ENCODE peak calls at places on chromosomes 6 and 20, in ten cellular contexts. One of them, this sample, is unnamed.
A peak's percentile ranks its signal among the peaks of the same experiment; 100 is the strongest.

GRCh38 chr6:45933855-45934254 is 81.8 kb downstream of the CLIC5 start:
- DNase-seq in keratinocyte: no peak
- DNase-seq in psoas muscle: no peak
- DNase-seq in tibial nerve: no peak
- DNase-seq in RWPE2: no peak
- DNase-seq in transverse colon: no peak
- DNase-seq in neural progenitor cell: no peak
- DNase-seq in GM06990: no peak
- DNase-seq in astrocyte: peak; percentile 50
- DNase-seq in stomach: no peak
- DNase-seq in this sample: no peak

GRCh38 chr20:24235224-24235735 is 234.1 kb upstream of the SYNDIG1 start:
- DNase-seq in keratinocyte: no peak
- DNase-seq in psoas muscle: no peak
- DNase-seq in tibial nerve: no peak
- DNase-seq in RWPE2: no peak
- DNase-seq in transverse colon: no peak
- DNase-seq in neural progenitor cell: no peak
- DNase-seq in GM06990: no peak
- DNase-seq in astrocyte: no peak
- DNase-seq in stomach: no peak
- DNase-seq in this sample: no peak

GRCh38 chr20:59805786-59806577 is 127.5 kb downstream of the SYCP2 start:
- DNase-seq in keratinocyte: no peak
- DNase-seq in psoas muscle: no peak
- DNase-seq in tibial nerve: peak; percentile 2
- DNase-seq in RWPE2: peak; percentile 82
- DNase-seq in transverse colon: no peak
- DNase-seq in neural progenitor cell: no peak
- DNase-seq in GM06990: no peak
- DNase-seq in astrocyte: no peak
- DNase-seq in stomach: peak; percentile 19
- DNase-seq in this sample: no peak

GRCh38 chr6:9540126-9540525 is 874.7 kb downstream of the TFAP2A start:
- DNase-seq in keratinocyte: no peak
- DNase-seq in psoas muscle: no peak
- DNase-seq in tibial nerve: no peak
- DNase-seq in RWPE2: no peak
- DNase-seq in transverse colon: no peak
- DNase-seq in neural progenitor cell: no peak
- DNase-seq in GM06990: no peak
- DNase-seq in astrocyte: peak; percentile 46
- DNase-seq in stomach: no peak
- DNase-seq in this sample: no peak

GRCh38 chr20:56827763-56828162 is 198.7 kb downstream of the TFAP2C start:
- DNase-seq in keratinocyte: no peak
- DNase-seq in psoas muscle: no peak
- DNase-seq in tibial nerve: no peak
- DNase-seq in RWPE2: no peak
- DNase-seq in transverse colon: no peak
- DNase-seq in neural progenitor cell: no peak
- DNase-seq in GM06990: no peak
- DNase-seq in astrocyte: no peak
- DNase-seq in stomach: no peak
- DNase-seq in this sample: no peak

GRCh38 chr6:3039384-3039783 is 28.9 kb upstream of the RIPK1 start:
- DNase-seq in keratinocyte: no peak
- DNase-seq in psoas muscle: no peak
- DNase-seq in tibial nerve: no peak
- DNase-seq in RWPE2: no peak
- DNase-seq in transverse colon: no peak
- DNase-seq in neural progenitor cell: no peak
- DNase-seq in GM06990: no peak
- DNase-seq in astrocyte: no peak
- DNase-seq in stomach: no peak
- DNase-seq in this sample: no peak

GRCh38 chr20:11582073-11582472 is 335.6 kb upstream of the BTBD3 start:
- DNase-seq in keratinocyte: no peak
- DNase-seq in psoas muscle: no peak
- DNase-seq in tibial nerve: no peak
- DNase-seq in RWPE2: no peak
- DNase-seq in transverse colon: no peak
- DNase-seq in neural progenitor cell: no peak
- DNase-seq in GM06990: no peak
- DNase-seq in astrocyte: peak; percentile 11
- DNase-seq in stomach: no peak
- DNase-seq in this sample: no peak

GRCh38 chr6:93581371-93581770 is 162.0 kb upstream of the EPHA7 start:
- DNase-seq in keratinocyte: no peak
- DNase-seq in psoas muscle: no peak
- DNase-seq in tibial nerve: no peak
- DNase-seq in RWPE2: no peak
- DNase-seq in transverse colon: no peak
- DNase-seq in neural progenitor cell: no peak
- DNase-seq in GM06990: no peak
- DNase-seq in astrocyte: no peak
- DNase-seq in stomach: no peak
- DNase-seq in this sample: no peak

GRCh38 chr6:42783876-42784738 is 2.3 kb downstream of the BICRAL start:
- DNase-seq in keratinocyte: no peak
- DNase-seq in psoas muscle: no peak
- DNase-seq in tibial nerve: no peak
- DNase-seq in RWPE2: no peak
- DNase-seq in transverse colon: no peak
- DNase-seq in neural progenitor cell: no peak
- DNase-seq in GM06990: no peak
- DNase-seq in astrocyte: no peak
- DNase-seq in stomach: no peak
- DNase-seq in this sample: no peak

DNA sequence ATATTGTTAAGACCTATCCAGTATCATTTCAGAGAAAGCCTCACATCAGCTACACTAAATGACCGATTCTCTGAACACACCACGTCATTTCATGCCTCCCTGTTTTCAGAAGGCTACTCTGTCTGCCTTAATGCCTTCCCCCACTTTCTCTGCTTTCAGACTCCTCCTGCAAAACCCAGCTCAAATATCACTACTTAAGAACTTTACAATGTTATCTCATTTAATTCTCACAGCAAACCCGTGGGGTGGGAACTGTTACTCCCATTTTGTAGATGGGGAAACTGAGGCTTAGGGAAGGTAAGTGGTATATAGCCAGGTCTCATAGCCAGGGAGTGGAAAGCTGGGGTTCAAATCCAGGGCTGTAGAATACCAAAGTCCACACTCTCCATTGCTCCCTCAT is 2.8 kb downstream of the CYP24A1 start:
- DNase-seq in keratinocyte: no peak
- DNase-seq in psoas muscle: no peak
- DNase-seq in tibial nerve: no peak
- DNase-seq in RWPE2: no peak
- DNase-seq in transverse colon: no peak
- DNase-seq in neural progenitor cell: no peak
- DNase-seq in GM06990: no peak
- DNase-seq in astrocyte: no peak
- DNase-seq in stomach: no peak
- DNase-seq in this sample: no peak
- H3K4me3 ChIP-seq in keratinocyte: no peak overlapping the region
- H3K4me3 ChIP-seq in psoas muscle: no peak overlapping the region
- H3K4me3 ChIP-seq in tibial nerve: no peak overlapping the region
- H3K4me3 ChIP-seq in RWPE2: no peak overlapping the region
- H3K4me3 ChIP-seq in transverse colon: no peak overlapping the region
- H3K4me3 ChIP-seq in neural progenitor cell: no peak overlapping the region
- H3K4me3 ChIP-seq in GM06990: no peak overlapping the region
- H3K4me3 ChIP-seq in astrocyte: no peak overlapping the region
- H3K4me3 ChIP-seq in stomach: no peak overlapping the region
- H3K4me3 ChIP-seq in this sample: no peak overlapping the region

DNA sequence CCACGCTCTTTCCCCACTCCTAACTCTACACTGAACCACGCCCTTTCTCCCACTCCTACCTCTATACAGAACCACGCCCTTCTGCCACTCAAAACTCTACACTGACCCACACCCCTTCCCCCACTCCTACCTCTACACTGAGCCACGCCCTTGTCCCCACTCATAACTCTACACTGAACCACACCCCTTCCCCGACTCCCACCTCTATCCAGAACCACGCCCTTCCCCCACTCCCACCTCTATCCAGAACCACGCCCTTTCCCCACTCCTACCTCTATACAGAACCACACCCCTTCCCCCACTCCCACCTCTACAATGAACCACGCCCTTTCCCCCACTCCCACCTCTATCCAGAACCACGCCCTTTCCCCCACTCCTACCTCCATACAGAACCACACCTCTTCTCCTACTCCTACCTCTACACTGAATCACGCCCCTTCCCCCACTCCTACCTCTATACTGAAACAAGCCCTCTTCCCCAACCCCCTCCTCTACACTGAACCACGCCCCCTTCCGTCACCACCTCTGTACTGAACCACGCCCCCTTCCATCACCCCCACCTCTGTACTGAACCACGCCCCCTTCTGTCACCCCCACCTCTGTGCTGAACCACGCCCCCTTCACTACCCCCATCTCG is 10.1 kb downstream of the PXMP4 start:
- DNase-seq in keratinocyte: no peak
- DNase-seq in psoas muscle: no peak
- DNase-seq in tibial nerve: no peak
- DNase-seq in RWPE2: no peak
- DNase-seq in transverse colon: no peak
- DNase-seq in neural progenitor cell: no peak
- DNase-seq in GM06990: no peak
- DNase-seq in astrocyte: no peak
- DNase-seq in stomach: no peak
- DNase-seq in this sample: no peak
- H3K36me3 ChIP-seq in keratinocyte: peaks cover 1% of the 10 kb centered on the region
- H3K36me3 ChIP-seq in psoas muscle: no peaks in the 10 kb centered on the region
- H3K36me3 ChIP-seq in tibial nerve: no peaks in the 10 kb centered on the region
- H3K36me3 ChIP-seq in RWPE2: peaks cover 41% of the 10 kb centered on the region
- H3K36me3 ChIP-seq in transverse colon: no peaks in the 10 kb centered on the region
- H3K36me3 ChIP-seq in neural progenitor cell: no peaks in the 10 kb centered on the region
- H3K36me3 ChIP-seq in GM06990: peaks cover 4% of the 10 kb centered on the region
- H3K36me3 ChIP-seq in astrocyte: no peaks in the 10 kb centered on the region
- H3K36me3 ChIP-seq in stomach: peaks cover 79% of the 10 kb centered on the region
- H3K36me3 ChIP-seq in this sample: peaks cover 5% of the 10 kb centered on the region

GRCh38 chr6:78835817-78836216 is 31.5 kb upstream of the IRAK1BP1 start:
- DNase-seq in keratinocyte: no peak
- DNase-seq in psoas muscle: no peak
- DNase-seq in tibial nerve: no peak
- DNase-seq in RWPE2: no peak
- DNase-seq in transverse colon: no peak
- DNase-seq in neural progenitor cell: no peak
- DNase-seq in GM06990: no peak
- DNase-seq in astrocyte: no peak
- DNase-seq in stomach: no peak
- DNase-seq in this sample: no peak
- TF ChIP-seq CTCF in keratinocyte: no peak
- TF ChIP-seq CTCF in psoas muscle: no peak
- TF ChIP-seq CTCF in tibial nerve: no peak
- TF ChIP-seq CTCF in RWPE2: peak; percentile 59
- TF ChIP-seq CTCF in transverse colon: peak; percentile 28
- TF ChIP-seq CTCF in neural progenitor cell: peak; percentile 31
- TF ChIP-seq CTCF in GM06990: peak; percentile 16
- TF ChIP-seq CTCF in astrocyte: peak; percentile 18
- TF ChIP-seq CTCF in stomach: no peak
- TF ChIP-seq CTCF in this sample: no peak

GRCh38 chr6:26576407-26576843 is 20.3 kb upstream of the ABT1 start:
- DNase-seq in keratinocyte: no peak
- DNase-seq in psoas muscle: no peak
- DNase-seq in tibial nerve: no peak
- DNase-seq in RWPE2: no peak
- DNase-seq in transverse colon: no peak
- DNase-seq in neural progenitor cell: no peak
- DNase-seq in GM06990: no peak
- DNase-seq in astrocyte: no peak
- DNase-seq in stomach: no peak
- DNase-seq in this sample: no peak
- H3K4me3 ChIP-seq in keratinocyte: peak overlapping the region; percentile 72
- H3K4me3 ChIP-seq in psoas muscle: peak overlapping the region; percentile 48
- H3K4me3 ChIP-seq in tibial nerve: no peak overlapping the region
- H3K4me3 ChIP-seq in RWPE2: peak overlapping the region; percentile 36
- H3K4me3 ChIP-seq in transverse colon: no peak overlapping the region
- H3K4me3 ChIP-seq in neural progenitor cell: peak overlapping the region; percentile 49
- H3K4me3 ChIP-seq in GM06990: no peak overlapping the region
- H3K4me3 ChIP-seq in astrocyte: peak overlapping the region; percentile 66
- H3K4me3 ChIP-seq in stomach: no peak overlapping the region
- H3K4me3 ChIP-seq in this sample: no peak overlapping the region

GRCh38 chr20:38054647-38055046 is 21.1 kb downstream of the RPRD1B start:
- DNase-seq in keratinocyte: no peak
- DNase-seq in psoas muscle: no peak
- DNase-seq in tibial nerve: no peak
- DNase-seq in RWPE2: no peak
- DNase-seq in transverse colon: no peak
- DNase-seq in neural progenitor cell: no peak
- DNase-seq in GM06990: no peak
- DNase-seq in astrocyte: no peak
- DNase-seq in stomach: no peak
- DNase-seq in this sample: no peak
- H3K36me3 ChIP-seq in keratinocyte: peaks cover 12% of the 10 kb centered on the region
- H3K36me3 ChIP-seq in psoas muscle: peaks cover 9% of the 10 kb centered on the region
- H3K36me3 ChIP-seq in tibial nerve: no peaks in the 10 kb centered on the region
- H3K36me3 ChIP-seq in RWPE2: peaks cover 79% of the 10 kb centered on the region
- H3K36me3 ChIP-seq in transverse colon: no peaks in the 10 kb centered on the region
- H3K36me3 ChIP-seq in neural progenitor cell: peaks cover 19% of the 10 kb centered on the region
- H3K36me3 ChIP-seq in GM06990: peaks cover 13% of the 10 kb centered on the region
- H3K36me3 ChIP-seq in astrocyte: peaks cover 10% of the 10 kb centered on the region
- H3K36me3 ChIP-seq in stomach: peaks cover 75% of the 10 kb centered on the region
- H3K36me3 ChIP-seq in this sample: peaks cover 4% of the 10 kb centered on the region